ENCODE peak calls at places on chromosomes 13 and 19, in five cellular contexts. T, K, S, E and I are unnamed samples.

GRCh38 chr13:113636266-113636963 is 21.6 kb downstream of the ATP4B start:
- DNase-seq in T (no peak), K (no peak), S (peak), E (no peak), I (no peak)

GRCh38 chr19:55678121-55678671 is 3.2 kb downstream of the EPN1 start:
- DNase-seq in T (peak), K (no peak), S (no peak), E (no peak), I (no peak)

GRCh38 chr13:41263261-41263971 is at the start of gene MTRF1:
- DNase-seq in T (peak), K (peak), S (peak), E (no peak), I (peak)

GRCh38 chr19:51602189-51602854 is 27.9 kb downstream of the SIGLEC5 start:
- DNase-seq in T (no peak), K (no peak), S (no peak), E (no peak), I (no peak)

GRCh38 chr13:106103779-106104178 is 431.7 kb downstream of the EFNB2 start:
- DNase-seq in T (no peak), K (peak), S (no peak), E (no peak), I (no peak)

GRCh38 chr13:19864018-19864338 is 529 bp upstream of the ZMYM5 start:
- DNase-seq in T (peak), K (peak), S (peak), E (no peak), I (no peak)

GRCh38 chr13:40445557-40445990 is 220.9 kb downstream of the FOXO1 start:
- DNase-seq in T (peak), K (peak), S (no peak), E (peak), I (no peak)

GRCh38 chr19:2253106-2254051 is 2.8 kb downstream of the JSRP1 start:
- DNase-seq in T (no peak), K (no peak), S (no peak), E (no peak), I (no peak)

GRCh38 chr19:959935-960502 is 24.1 kb upstream of the WDR18 start:
- DNase-seq in T (no peak), K (no peak), S (no peak), E (no peak), I (no peak)

GRCh38 chr19:48169585-48169973 is 565 bp downstream of the LIG1 start:
- DNase-seq in T (peak), K (peak), S (peak), E (no peak), I (peak)

GRCh38 chr13:48094404-48094780 is 512 bp downstream of the MED4 start:
- DNase-seq in T (no peak), K (peak), S (no peak), E (no peak), I (no peak)

GRCh38 chr19:33293255-33294057 is 8.9 kb downstream of the CEBPA start:
- DNase-seq in T (no peak), K (peak), S (no peak), E (peak), I (peak)

GRCh38 chr19:4714016-4714415 is 9.6 kb downstream of the DPP9 start:
- DNase-seq in T (no peak), K (no peak), S (no peak), E (no peak), I (no peak)

GRCh38 chr13:40518481-40518882 is 148.0 kb downstream of the FOXO1 start:
- DNase-seq in T (no peak), K (peak), S (no peak), E (no peak), I (no peak)

GRCh38 chr19:53537523-53538377 is at the start of gene ZNF331:
- DNase-seq in T (peak), K (peak), S (peak), E (no peak), I (no peak)